ENCODE peak calls at places on chromosomes 5 and 9, in eight cellular contexts. H is thyroid gland, U is A549, X is right lobe of liver, W is K562, P is astrocyte of the spinal cord, S is BJ, Z is GM06990. I is an unnamed sample.

GRCh38 chr9:91904541-91905236 is 45.3 kb downstream of the ROR2 start:
- DNase-seq in U (no peak), X (no peak), W (no peak), P (no peak), H (peak), S (no peak), Z (no peak), I (no peak)

GRCh38 chr5:82924990-82925385 is 152.2 kb downstream of the TMEM167A start:
- DNase-seq in H (no peak), X (no peak), P (peak), U (no peak), W (no peak), Z (no peak), S (no peak), I (no peak)

GRCh38 chr5:176762489-176762888 is 47.9 kb upstream of the UNC5A start:
- DNase-seq in X (no peak), P (no peak), U (no peak), S (no peak), Z (no peak), W (no peak), H (no peak), I (no peak)

GRCh38 chr9:35828716-35829083 is at the start of gene FAM221B:
- DNase-seq in W (no peak), U (no peak), Z (no peak), H (peak), S (no peak), P (no peak), X (no peak), I (no peak)

GRCh38 chr9:113701741-113702422 is 174.2 kb upstream of the ZNF618 start:
- DNase-seq in X (no peak), H (no peak), S (no peak), W (no peak), Z (no peak), U (no peak), P (no peak), I (no peak)

GRCh38 chr5:387491-388265 is 55.3 kb upstream of the EXOC3 start:
- DNase-seq in P (no peak), Z (no peak), X (no peak), W (no peak), H (no peak), S (no peak), U (no peak), I (no peak)

GRCh38 chr9:27489087-27489876 is 34.8 kb upstream of the IFNK start:
- DNase-seq in W (no peak), H (no peak), X (no peak), P (no peak), Z (peak), S (no peak), U (no peak), I (no peak)

GRCh38 chr9:128689293-128689770 is 310 bp downstream of the SET start:
- DNase-seq in P (peak), Z (no peak), W (no peak), S (no peak), U (peak), H (peak), X (no peak), I (no peak)

GRCh38 chr9:113011911-113012381 is at the start of gene ZNF883:
- DNase-seq in X (peak), H (peak), S (peak), U (peak), P (peak), W (peak), Z (peak), I (peak)

GRCh38 chr9:130895481-130896232 is 955 bp downstream of the QRFP start:
- DNase-seq in P (no peak), S (no peak), X (no peak), U (no peak), H (no peak), W (peak), Z (no peak), I (no peak)

GRCh38 chr9:96080364-96080763 is 204.9 kb downstream of the ERCC6L2 start:
- DNase-seq in H (no peak), Z (no peak), S (no peak), W (no peak), P (no peak), X (no peak), U (peak), I (no peak)

GRCh38 chr5:43042626-43043399 is 2.7 kb upstream of the ANXA2R start:
- DNase-seq in W (peak), Z (peak), H (no peak), U (no peak), X (peak), S (no peak), P (peak), I (no peak)

GRCh38 chr5:93150311-93151012 is 430.6 kb downstream of the NR2F1-AS1 start:
- DNase-seq in W (no peak), X (no peak), S (no peak), H (no peak), Z (no peak), U (no peak), P (no peak), I (no peak)

GRCh38 chr9:94950040-94950732 is 223.7 kb downstream of the AOPEP start:
- DNase-seq in U (no peak), Z (no peak), H (peak), W (no peak), S (no peak), X (no peak), P (no peak), I (no peak)

GRCh38 chr5:146206257-146206656 is 2.9 kb downstream of the RBM27 start:
- DNase-seq in Z (no peak), X (no peak), W (no peak), H (no peak), P (no peak), S (no peak), U (no peak), I (no peak)

GRCh38 chr9:81387360-81387759 is 302.0 kb downstream of the TLE1 start:
- DNase-seq in S (no peak), P (no peak), W (no peak), X (no peak), H (no peak), Z (no peak), U (no peak), I (no peak)

GRCh38 chr5:99054972-99055371 is 126.2 kb upstream of the CHD1 start:
- DNase-seq in U (no peak), Z (no peak), X (no peak), W (no peak), P (no peak), S (no peak), H (no peak), I (no peak)

GRCh38 chr9:88746029-88746743 is 211.2 kb downstream of the NXNL2 start:
- DNase-seq in Z (no peak), S (peak), P (peak), U (no peak), W (no peak), X (no peak), H (peak), I (peak)

GRCh38 chr9:126697350-126697749 is 83.6 kb downstream of the LMX1B start:
- DNase-seq in X (no peak), P (no peak), W (no peak), S (no peak), U (no peak), H (no peak), Z (no peak), I (no peak)

GRCh38 chr9:109717342-109717741 is 62.7 kb upstream of the PALM2AKAP2 start:
- DNase-seq in W (no peak), H (no peak), Z (no peak), S (no peak), P (no peak), X (no peak), U (no peak), I (no peak)

GRCh38 chr5:56358703-56359428 is 125.7 kb upstream of the ANKRD55 start:
- DNase-seq in H (peak), X (peak), P (peak), Z (no peak), W (no peak), U (peak), S (no peak), I (no peak)

GRCh38 chr5:95600557-95600956 is 19.3 kb upstream of the GPR150 start:
- DNase-seq in X (no peak), H (no peak), P (peak), U (no peak), S (peak), Z (no peak), W (no peak), I (no peak)

GRCh38 chr9:110895141-110895912 is 142.9 kb downstream of the LPAR1 start:
- DNase-seq in P (no peak), W (no peak), S (no peak), Z (no peak), H (peak), X (no peak), U (no peak), I (no peak)

GRCh38 chr5:574906-575305 is 37.2 kb upstream of the CEP72 start:
- DNase-seq in X (no peak), Z (no peak), P (no peak), U (no peak), W (no peak), S (no peak), H (no peak), I (no peak)

GRCh38 chr5:172187118-172188032 is 649 bp downstream of the STK10 start:
- DNase-seq in W (peak), Z (peak), U (peak), S (no peak), X (peak), H (peak), P (peak), I (no peak)

GRCh38 chr9:88319936-88320747 is 68.1 kb upstream of the SPIN1 start:
- DNase-seq in W (no peak), X (no peak), P (no peak), H (no peak), S (no peak), Z (no peak), U (no peak), I (no peak)

GRCh38 chr9:132946624-132947295 is 2.3 kb upstream of the TSC1 start:
- DNase-seq in H (no peak), S (no peak), X (no peak), P (peak), Z (no peak), W (no peak), U (no peak), I (no peak)

GRCh38 chr5:140605879-140606278 is 27.1 kb downstream of the CD14 start:
- DNase-seq in W (no peak), H (no peak), P (no peak), X (no peak), S (no peak), Z (no peak), U (no peak), I (no peak)

GRCh38 chr5:5883116-5883515 is 460.6 kb downstream of the ICE1 start:
- DNase-seq in P (no peak), H (no peak), U (no peak), W (no peak), S (no peak), X (no peak), Z (no peak), I (no peak)

GRCh38 chr5:5883562-5883961 is 461.1 kb downstream of the ICE1 start:
- DNase-seq in U (no peak), H (no peak), P (no peak), Z (no peak), X (no peak), W (no peak), S (no peak), I (no peak)

GRCh38 chr5:5880364-5880763 is 457.9 kb downstream of the ICE1 start:
- DNase-seq in Z (no peak), P (no peak), X (no peak), W (no peak), U (no peak), H (no peak), S (no peak), I (no peak)

GRCh38 chr5:5882706-5883105 is 460.2 kb downstream of the ICE1 start:
- DNase-seq in Z (no peak), U (no peak), H (no peak), P (no peak), W (no peak), X (no peak), S (no peak), I (no peak)

GRCh38 chr5:5881294-5881693 is 458.8 kb downstream of the ICE1 start:
- DNase-seq in S (no peak), X (no peak), Z (no peak), W (no peak), P (no peak), U (no peak), H (peak), I (no peak)
- TF ChIP-seq CTCF in S (no peak), X (no peak), Z (peak), W (no peak), P (no peak), U (no peak), H (peak), I (no peak)

GRCh38 chr5:59637878-59638580 is 255.5 kb downstream of the PDE4D start:
- DNase-seq in U (no peak), X (no peak), P (no peak), H (no peak), W (no peak), S (no peak), Z (no peak), I (no peak)
- H3K4me3 ChIP-seq in U (no peak), X (no peak), P (no peak), H (no peak), W (no peak), S (no peak), Z (no peak), I (no peak)

GRCh38 chr5:127369772-127370171 is 79.2 kb downstream of the MEGF10 start:
- DNase-seq in H (no peak), W (no peak), Z (no peak), X (no peak), U (no peak), S (no peak), P (peak), I (no peak)

GRCh38 chr5:127375124-127375523 is 84.5 kb downstream of the MEGF10 start:
- DNase-seq in P (no peak), H (no peak), W (no peak), Z (no peak), S (no peak), U (no peak), X (no peak), I (no peak)

GRCh38 chr5:127367912-127368468 is 77.4 kb downstream of the MEGF10 start:
- DNase-seq in H (no peak), Z (no peak), X (no peak), S (no peak), U (no peak), W (no peak), P (no peak), I (no peak)

DNA sequence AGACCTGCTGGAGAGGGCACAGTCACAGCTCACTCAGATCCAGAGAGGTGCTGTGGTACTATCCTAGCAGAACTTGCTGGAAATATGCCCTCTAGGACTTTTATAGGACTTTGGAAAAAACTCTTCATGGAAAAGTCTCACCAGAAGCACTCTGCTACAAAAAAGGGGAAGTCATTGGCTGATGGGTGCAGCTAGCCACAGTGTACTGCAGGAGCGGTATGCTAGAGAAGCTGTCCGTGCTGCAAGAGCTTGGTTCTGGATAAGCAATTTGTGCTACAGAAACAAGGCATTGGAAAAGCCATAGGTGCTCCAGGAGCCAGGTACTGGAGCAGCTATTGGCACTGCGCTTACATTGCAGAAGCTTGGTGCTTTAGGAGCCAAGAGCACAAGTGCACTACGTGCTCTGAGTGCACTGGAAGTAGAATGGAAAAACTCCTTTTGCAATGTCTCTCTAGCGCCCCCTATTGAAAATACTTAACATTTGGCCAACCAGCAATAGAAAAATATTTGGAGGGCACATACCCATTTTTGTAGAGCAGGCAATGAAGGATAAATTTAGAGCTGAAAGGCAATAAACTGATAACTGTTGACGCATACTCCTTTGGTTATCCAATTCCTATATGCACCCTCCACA is 83.4 kb downstream of the MEGF10 start:
- DNase-seq in X (no peak), W (peak), U (no peak), S (no peak), P (no peak), Z (no peak), H (no peak), I (no peak)
- TF ChIP-seq CTCF in X (peak), W (peak), U (peak), S (peak), P (peak), Z (peak), H (no peak), I (peak)

GRCh38 chr9:70407081-70407503 is 7.4 kb downstream of the KLF9 start:
- DNase-seq in X (no peak), Z (no peak), U (no peak), P (peak), W (no peak), H (no peak), S (peak), I (no peak)
- H3K4me3 ChIP-seq in X (no peak), Z (no peak), U (no peak), P (no peak), W (no peak), H (no peak), S (peak), I (no peak)

GRCh38 chr5:149314571-149315111 is 30.7 kb upstream of the GRPEL2 start:
- DNase-seq in H (no peak), S (no peak), X (no peak), U (no peak), W (no peak), P (no peak), Z (no peak), I (no peak)
- TF ChIP-seq CTCF in H (no peak), S (no peak), X (no peak), U (no peak), W (no peak), P (no peak), Z (peak), I (no peak)

DNA sequence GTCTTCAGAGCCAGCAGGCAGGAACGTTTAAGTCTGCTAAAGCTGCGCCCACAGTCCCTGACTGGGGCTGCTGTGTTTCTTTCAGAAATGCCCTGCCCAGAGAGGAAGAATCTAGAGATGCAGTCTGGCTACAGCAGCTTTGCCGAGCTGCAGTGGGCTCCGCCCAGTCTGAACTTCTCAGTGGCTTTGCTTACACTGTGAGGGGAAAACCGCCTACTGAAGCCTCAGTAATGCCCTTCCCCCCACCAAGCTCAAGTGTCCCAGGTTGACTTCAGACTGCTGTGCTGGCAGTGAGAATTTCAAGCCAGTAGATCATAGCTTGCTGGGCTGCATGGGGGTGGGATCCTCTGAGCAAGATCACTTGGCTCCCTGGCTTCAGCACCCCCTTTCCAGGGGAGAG is 78.4 kb downstream of the SREK1 start:
- DNase-seq in W (no peak), Z (no peak), P (no peak), X (no peak), S (no peak), H (peak), U (no peak), I (no peak)
- H3K4me3 ChIP-seq in W (no peak), Z (no peak), P (no peak), X (no peak), S (no peak), H (no peak), U (no peak), I (no peak)

GRCh38 chr5:130799015-130799414 is 366.0 kb downstream of the HINT1 start:
- DNase-seq in H (no peak), Z (no peak), S (no peak), P (no peak), U (no peak), X (no peak), W (no peak), I (no peak)

GRCh38 chr5:130796032-130796431 is 369.0 kb downstream of the HINT1 start:
- DNase-seq in H (no peak), U (no peak), S (no peak), W (no peak), Z (no peak), X (no peak), P (no peak), I (no peak)

GRCh38 chr5:130795037-130795436 is 370.0 kb downstream of the HINT1 start:
- DNase-seq in H (no peak), X (no peak), Z (no peak), S (no peak), P (no peak), U (no peak), W (no peak), I (no peak)

GRCh38 chr5:130797303-130797702 is 367.8 kb downstream of the HINT1 start:
- DNase-seq in S (no peak), P (no peak), Z (no peak), X (no peak), U (no peak), W (no peak), H (no peak), I (no peak)

GRCh38 chr5:130796902-130797301 is 368.2 kb downstream of the HINT1 start:
- DNase-seq in Z (no peak), H (no peak), P (no peak), W (no peak), X (no peak), S (no peak), U (no peak), I (no peak)
- TF ChIP-seq CTCF in Z (no peak), H (no peak), P (no peak), W (no peak), X (no peak), S (no peak), U (no peak), I (no peak)

DNA sequence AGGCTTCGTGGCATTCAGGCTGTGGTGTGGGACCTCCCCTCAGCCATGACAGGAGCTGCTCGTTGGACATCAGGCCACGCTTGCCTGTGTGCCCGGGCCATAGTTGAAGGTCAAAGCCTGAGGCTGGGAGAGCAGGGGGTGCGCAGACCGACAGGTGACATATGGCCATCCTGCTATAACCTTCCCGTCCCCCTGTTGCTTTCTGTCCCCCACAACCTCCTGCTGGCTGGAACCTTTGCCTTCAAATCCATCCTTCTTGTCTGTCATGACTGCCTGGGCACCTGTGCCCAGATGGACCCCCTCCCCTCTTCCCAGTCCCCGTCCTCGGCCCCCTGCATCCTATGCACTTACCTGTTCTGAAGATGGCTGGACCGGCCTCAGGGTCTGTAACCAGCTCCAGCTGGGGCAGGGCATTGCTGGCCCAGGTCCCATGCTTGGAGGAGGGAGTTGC is 83.2 kb downstream of the WNK2 start:
- DNase-seq in H (no peak), X (no peak), U (no peak), Z (no peak), S (no peak), W (no peak), P (no peak), I (no peak)
- H3K4me3 ChIP-seq in H (no peak), X (no peak), U (no peak), Z (no peak), S (no peak), W (no peak), P (no peak), I (no peak)